ENCODE peak calls at places on chromosomes 3 and 15, in four cellular contexts. K is mesenchymal stem cell, F is colonic mucosa, Q is heart right ventricle. I is an unnamed sample.
A peak's percentile ranks its signal among the peaks of the same experiment; 100 is the strongest.

GRCh38 chr3:107660316-107660976 is 137.7 kb downstream of the BBX start:
- DNase-seq in K (peak; percentile 61), F (no peak), Q (no peak), I (no peak)

GRCh38 chr3:42745776-42746454 is 27.1 kb downstream of the CCDC13 start:
- DNase-seq in K (no peak), F (peak; percentile 14), Q (no peak), I (no peak)

GRCh38 chr15:33565099-33565498 is 254.3 kb downstream of the RYR3 start:
- DNase-seq in K (no peak), F (no peak), Q (no peak), I (peak; percentile 90)

GRCh38 chr15:58492661-58493397 is 61.0 kb downstream of the LIPC start:
- DNase-seq in K (no peak), F (no peak), Q (no peak), I (no peak)

GRCh38 chr3:151537751-151538150 is 76.9 kb upstream of the IGSF10 start:
- DNase-seq in K (no peak), F (no peak), Q (no peak), I (no peak)

GRCh38 chr3:27914199-27914598 is 192.1 kb upstream of the EOMES start:
- DNase-seq in K (no peak), F (no peak), Q (no peak), I (no peak)

GRCh38 chr3:165983284-165983683 is 146.1 kb upstream of the BCHE start:
- DNase-seq in K (peak; percentile 41), F (no peak), Q (no peak), I (peak; percentile 5)

GRCh38 chr3:18666655-18667054 is 241.5 kb upstream of the SATB1 start:
- DNase-seq in K (no peak), F (no peak), Q (no peak), I (no peak)

GRCh38 chr3:142046320-142047020 is 102.9 kb downstream of the TFDP2 start:
- DNase-seq in K (no peak), F (no peak), Q (no peak), I (no peak)

GRCh38 chr3:123694377-123695147 is 109.7 kb upstream of the HACD2 start:
- DNase-seq in K (peak; percentile 80), F (no peak), Q (no peak), I (no peak)

GRCh38 chr3:23071306-23071705 is 131.8 kb upstream of the UBE2E2 start:
- DNase-seq in K (no peak), F (no peak), Q (no peak), I (no peak)

GRCh38 chr3:183377307-183377959 is 51.0 kb downstream of the MCF2L2 start:
- DNase-seq in K (no peak), F (no peak), Q (no peak), I (no peak)

GRCh38 chr3:171753665-171754408 is 56.4 kb downstream of the PLD1 start:
- DNase-seq in K (peak; percentile 91), F (no peak), Q (no peak), I (peak; percentile 73)

GRCh38 chr3:64431717-64432116 is 206.5 kb upstream of the PRICKLE2 start:
- DNase-seq in K (no peak), F (no peak), Q (no peak), I (no peak)

GRCh38 chr3:189673535-189673934 is 42.3 kb downstream of the TP63 start:
- DNase-seq in K (no peak), F (no peak), Q (no peak), I (no peak)

GRCh38 chr3:78907367-78907766 is 860.4 kb downstream of the ROBO1 start:
- DNase-seq in K (peak; percentile 33), F (no peak), Q (no peak), I (peak; percentile 39)

GRCh38 chr3:176919836-176920760 is 277.2 kb downstream of the TBL1XR1 start:
- DNase-seq in K (peak; percentile 93), F (no peak), Q (no peak), I (peak; percentile 79)

GRCh38 chr15:31392761-31393401 is 66.2 kb downstream of the KLF13 start:
- DNase-seq in K (peak; percentile 37), F (peak; percentile 52), Q (peak; percentile 55), I (no peak)

GRCh38 chr3:112378989-112379692 is 46.2 kb downstream of the CD200 start:
- DNase-seq in K (peak; percentile 82), F (no peak), Q (no peak), I (peak; percentile 92)

GRCh38 chr3:13851997-13852637 is 27.8 kb downstream of the WNT7A start:
- DNase-seq in K (no peak), F (no peak), Q (no peak), I (no peak)

GRCh38 chr15:74235962-74236361 is at the start of gene CCDC33:
- DNase-seq in K (no peak), F (peak; percentile 81), Q (no peak), I (no peak)

GRCh38 chr3:73502609-73503560 is 121.9 kb downstream of the PDZRN3 start:
- DNase-seq in K (peak; percentile 73), F (peak; percentile 67), Q (peak; percentile 38), I (peak; percentile 66)

GRCh38 chr3:152199069-152199838 is 69.5 kb upstream of the MBNL1 start:
- DNase-seq in K (no peak), F (no peak), Q (no peak), I (no peak)

GRCh38 chr3:193544289-193544688 is 10.4 kb downstream of the ATP13A4 start:
- DNase-seq in K (no peak), F (no peak), Q (no peak), I (no peak)

GRCh38 chr3:128083980-128084674 is 31.9 kb downstream of the SEC61A1 start:
- DNase-seq in K (peak; percentile 82), F (no peak), Q (no peak), I (no peak)

GRCh38 chr3:128082545-128082944 is 30.3 kb downstream of the SEC61A1 start:
- DNase-seq in K (no peak), F (no peak), Q (no peak), I (no peak)

GRCh38 chr3:128081846-128082245 is 29.6 kb downstream of the SEC61A1 start:
- DNase-seq in K (peak; percentile 40), F (peak; percentile 36), Q (no peak), I (peak; percentile 56)

GRCh38 chr3:128084675-128085021 is 32.4 kb downstream of the SEC61A1 start:
- DNase-seq in K (no peak), F (no peak), Q (no peak), I (no peak)

GRCh38 chr3:128083396-128083795 is 31.2 kb downstream of the SEC61A1 start:
- DNase-seq in K (no peak), F (no peak), Q (no peak), I (no peak)
- H3K36me3 ChIP-seq in K (peaks cover 49% of the 10 kb centered on the region), F (no peaks in the 10 kb centered on the region), Q (peaks cover 10% of the 10 kb centered on the region), I (peaks cover 2% of the 10 kb centered on the region)

GRCh38 chr15:88986949-88987589 is 73.9 kb upstream of the MFGE8 start:
- DNase-seq in K (no peak), F (no peak), Q (no peak), I (no peak)

GRCh38 chr15:88985547-88986393 is 72.6 kb upstream of the MFGE8 start:
- DNase-seq in K (no peak), F (no peak), Q (no peak), I (no peak)

GRCh38 chr15:88987951-88988671 is 74.9 kb upstream of the MFGE8 start:
- DNase-seq in K (no peak), F (no peak), Q (no peak), I (no peak)

GRCh38 chr15:88989578-88989977 is 76.4 kb upstream of the MFGE8 start:
- DNase-seq in K (peak; percentile 84), F (no peak), Q (no peak), I (peak; percentile 64)

GRCh38 chr15:88987590-88987950 is 74.4 kb upstream of the MFGE8 start:
- DNase-seq in K (no peak), F (no peak), Q (no peak), I (no peak)
- H3K36me3 ChIP-seq in K (no peaks in the 10 kb centered on the region), F (no peaks in the 10 kb centered on the region), Q (no peaks in the 10 kb centered on the region), I (no peaks in the 10 kb centered on the region)

DNA sequence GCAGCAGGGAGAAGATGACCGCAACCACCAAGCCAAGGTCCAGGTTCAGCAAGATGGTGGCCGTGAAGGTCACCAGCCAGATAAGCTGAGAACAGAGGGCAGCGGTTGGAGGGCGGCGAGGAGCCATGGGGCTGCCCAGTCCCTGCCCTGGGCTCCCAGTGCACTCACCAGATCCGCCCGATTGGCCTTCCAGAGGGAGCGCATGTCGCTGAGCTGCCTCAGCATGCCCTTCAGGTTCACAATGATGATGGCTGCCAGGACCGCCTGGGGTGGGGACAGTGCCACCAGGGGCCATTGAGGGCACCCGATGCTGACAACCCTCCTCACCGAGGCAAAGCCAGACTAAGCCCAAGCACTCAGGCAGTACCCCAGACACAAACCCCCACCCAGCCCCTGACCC is 5.4 kb downstream of the SLC26A6 start:
- DNase-seq in K (no peak), F (no peak), Q (no peak), I (no peak)
- H3K36me3 ChIP-seq in K (peaks cover 90% of the 10 kb centered on the region), F (peaks cover 12% of the 10 kb centered on the region), Q (peaks cover 24% of the 10 kb centered on the region), I (peaks cover 37% of the 10 kb centered on the region)

GRCh38 chr3:157660847-157661246 is 157.6 kb upstream of the VEPH1 start:
- DNase-seq in K (no peak), F (no peak), Q (no peak), I (no peak)
- H3K36me3 ChIP-seq in K (no peaks in the 10 kb centered on the region), F (no peaks in the 10 kb centered on the region), Q (no peaks in the 10 kb centered on the region), I (no peaks in the 10 kb centered on the region)

I was measured in brain microvascular endothelial cell.